ENCODE peak calls at places on chromosomes 5 and 9, in four cellular contexts. L is choroid plexus epithelial cell, G is body of pancreas, W is epithelial cell of esophagus. M is an unnamed sample.

GRCh38 chr5:121668635-121669034 is 183.0 kb upstream of the FTMT start:
- DNase-seq in G (no peak), L (peak), W (no peak), M (no peak)

GRCh38 chr9:126862461-126862830 is 2.0 kb downstream of the ZBTB34 start:
- DNase-seq in G (no peak), W (no peak), L (no peak), M (no peak)

GRCh38 chr9:136558373-136558772 is 12.5 kb upstream of the NOTCH1 start:
- DNase-seq in W (no peak), L (no peak), G (no peak), M (no peak)

GRCh38 chr5:148090780-148091221 is 27.0 kb downstream of the SPINK5 start:
- DNase-seq in G (no peak), W (peak), L (no peak), M (no peak)

GRCh38 chr5:179275941-179276837 is 69.1 kb downstream of the ADAMTS2 start:
- DNase-seq in W (no peak), G (peak), L (peak), M (no peak)

GRCh38 chr9:94706922-94707321 is 19.6 kb upstream of the AOPEP start:
- DNase-seq in W (peak), L (no peak), G (no peak), M (no peak)

GRCh38 chr9:81609782-81610738 is 79.3 kb downstream of the TLE1 start:
- DNase-seq in G (no peak), L (peak), W (peak), M (no peak)

GRCh38 chr5:111953351-111954127 is 196.5 kb upstream of the NREP start:
- DNase-seq in L (peak), W (no peak), G (no peak), M (no peak)

GRCh38 chr9:95595780-95596179 is 79.0 kb upstream of the PTCH1 start:
- DNase-seq in G (no peak), W (no peak), L (no peak), M (no peak)

GRCh38 chr5:19660679-19661078 is 327.3 kb downstream of the CDH18 start:
- DNase-seq in W (no peak), G (no peak), L (no peak), M (no peak)

GRCh38 chr5:103755974-103756373 is 193.4 kb upstream of the NUDT12 start:
- DNase-seq in G (no peak), L (no peak), W (no peak), M (no peak)

GRCh38 chr9:72691671-72692070 is 170.3 kb downstream of the TMC1 start:
- DNase-seq in L (no peak), W (no peak), G (no peak), M (no peak)

GRCh38 chr9:71819115-71819739 is 50.9 kb upstream of the CEMIP2 start:
- DNase-seq in L (peak), W (peak), G (peak), M (peak)

GRCh38 chr5:68821056-68821455 is 272.8 kb upstream of the SLC30A5 start:
- DNase-seq in W (no peak), G (no peak), L (no peak), M (no peak)

GRCh38 chr9:6926436-6926835 is 168.7 kb downstream of the KDM4C start:
- DNase-seq in G (no peak), W (no peak), L (peak), M (no peak)

GRCh38 chr5:171251519-171251918 is 57.5 kb upstream of the TLX3 start:
- DNase-seq in G (no peak), W (no peak), L (no peak), M (no peak)

GRCh38 chr5:57845025-57845424 is 362.4 kb upstream of the ACTBL2 start:
- DNase-seq in L (no peak), G (no peak), W (peak), M (no peak)

GRCh38 chr5:178403351-178403750 is 170.7 kb upstream of the PHYKPL start:
- DNase-seq in G (no peak), W (no peak), L (no peak), M (no peak)

GRCh38 chr9:114411452-114411851 is 23.7 kb upstream of the AKNA start:
- DNase-seq in G (no peak), W (no peak), L (no peak), M (no peak)

GRCh38 chr5:80711938-80712337 is 57.2 kb upstream of the DHFR start:
- DNase-seq in G (no peak), L (peak), W (peak), M (peak)

GRCh38 chr5:154157483-154158378 is 32.8 kb upstream of the GALNT10 start:
- DNase-seq in W (no peak), G (no peak), L (no peak), M (no peak)

GRCh38 chr9:134178781-134179551 is 14.6 kb upstream of the RNU6ATAC start:
- DNase-seq in W (no peak), G (peak), L (peak), M (no peak)

GRCh38 chr5:82356808-82357671 is 78.9 kb upstream of the RPS23 start:
- DNase-seq in G (peak), L (peak), W (peak), M (peak)

GRCh38 chr9:33676746-33677505 is 118.4 kb upstream of the PRSS3 start:
- DNase-seq in W (peak), L (no peak), G (peak), M (peak)

GRCh38 chr9:37602817-37603216 is 10.4 kb upstream of the TOMM5 start:
- DNase-seq in G (peak), L (no peak), W (peak), M (no peak)

GRCh38 chr5:76616206-76616605 is 7.0 kb downstream of the F2RL2 start:
- DNase-seq in L (no peak), G (no peak), W (no peak), M (no peak)

GRCh38 chr5:173298213-173298933 is 29.8 kb downstream of the STC2 start:
- DNase-seq in G (no peak), W (no peak), L (no peak), M (no peak)

GRCh38 chr9:74645007-74645639 is 148.0 kb downstream of the RORB start:
- DNase-seq in L (peak), W (peak), G (no peak), M (peak)

GRCh38 chr9:16640649-16641048 is 229.8 kb downstream of the BNC2 start:
- DNase-seq in L (peak), W (no peak), G (no peak), M (no peak)
- TF ChIP-seq CTCF in L (peak), W (no peak), G (peak), M (no peak)

DNA sequence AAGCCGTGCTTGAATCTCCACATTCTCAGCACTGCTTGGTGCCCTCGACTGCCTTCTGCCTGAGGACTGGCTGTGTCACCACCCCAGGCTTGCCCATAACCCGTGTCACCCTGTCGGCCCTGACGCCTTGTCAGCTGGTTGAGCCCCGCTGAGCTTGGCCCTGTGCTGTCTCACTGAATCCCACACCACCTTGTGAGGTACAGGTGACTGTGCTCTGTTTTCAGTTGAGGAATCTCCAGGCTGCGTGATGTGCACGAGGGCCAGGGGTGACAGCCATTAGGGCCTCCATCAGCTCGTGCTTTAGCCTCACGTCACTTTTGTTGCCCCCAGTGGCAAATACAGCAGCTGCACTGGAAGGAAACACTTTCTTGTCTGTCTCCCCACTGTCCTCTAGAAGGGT is 90.7 kb downstream of the CACNA1B start:
- DNase-seq in G (no peak), L (no peak), W (no peak), M (peak)
- TF ChIP-seq CTCF in G (no peak), L (no peak), W (no peak), M (no peak)

DNA sequence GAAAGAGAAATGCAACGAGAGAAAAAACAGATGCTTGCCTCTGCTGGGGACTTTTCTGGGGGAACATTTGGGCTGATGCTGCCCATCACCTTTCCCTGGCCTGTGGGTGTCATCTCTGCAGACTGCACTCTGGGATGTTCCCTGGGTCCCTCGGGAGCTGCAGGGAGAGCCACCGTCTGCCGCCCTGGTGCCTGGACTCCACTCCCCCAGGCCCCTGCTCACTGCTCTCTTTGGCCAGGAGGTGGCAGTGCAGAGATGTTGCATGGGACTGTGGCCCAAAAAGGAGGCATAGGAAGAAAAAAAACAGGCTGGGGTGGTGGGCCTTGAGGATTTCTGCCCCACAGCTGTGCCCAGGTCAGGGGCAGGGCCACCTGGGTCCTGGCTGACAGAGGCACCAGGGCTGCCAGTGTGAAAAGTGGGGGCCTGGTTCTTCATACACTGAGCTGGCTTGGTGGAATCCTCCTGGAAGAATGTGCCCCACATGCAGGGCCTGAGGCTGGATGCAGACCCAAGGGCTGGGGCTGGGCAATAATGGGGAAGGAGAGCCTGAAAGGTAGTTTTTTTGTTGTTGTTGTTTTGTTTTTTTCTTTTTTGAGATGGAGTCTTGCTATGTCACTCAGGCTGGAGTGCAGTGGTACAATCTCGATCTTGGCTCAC is 353.6 kb downstream of the SLIT3 start:
- DNase-seq in W (peak), L (peak), G (peak), M (peak)
- TF ChIP-seq CTCF in W (peak), L (peak), G (peak), M (peak)

GRCh38 chr9:77981332-77981731 is 50.3 kb downstream of the GNAQ start:
- DNase-seq in L (peak), W (peak), G (peak), M (no peak)
- TF ChIP-seq CTCF in L (peak), W (no peak), G (peak), M (no peak)

DNA sequence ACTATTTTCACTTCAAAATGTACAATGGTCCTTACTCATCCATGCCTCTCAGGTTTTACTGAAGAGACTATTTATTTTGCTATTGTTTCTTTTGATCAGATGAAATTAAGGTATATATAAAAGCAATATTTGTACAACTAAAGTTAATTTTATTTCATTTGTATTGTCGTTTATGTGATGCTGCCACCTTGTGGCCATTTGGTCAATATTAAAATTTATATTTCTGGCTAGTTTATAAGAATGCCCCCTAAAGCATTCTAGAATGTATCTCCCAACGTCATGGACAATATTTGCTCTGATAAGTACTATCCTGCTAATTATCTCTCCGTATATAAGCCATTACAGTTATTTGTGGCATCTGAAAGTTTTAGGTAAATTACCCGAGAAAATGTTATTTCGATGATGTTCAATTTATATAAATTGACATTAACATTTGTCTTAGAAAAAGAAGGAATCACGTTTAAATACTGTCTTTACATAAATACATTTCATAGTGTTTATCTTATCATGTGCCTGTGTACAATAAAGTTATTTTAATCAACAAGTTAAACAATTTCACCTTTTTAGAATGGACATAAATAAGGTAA is 680.0 kb downstream of the TAF11L14 start:
- DNase-seq in G (no peak), L (peak), W (peak), M (peak)
- TF ChIP-seq CTCF in G (peak), L (peak), W (peak), M (peak)

DNA sequence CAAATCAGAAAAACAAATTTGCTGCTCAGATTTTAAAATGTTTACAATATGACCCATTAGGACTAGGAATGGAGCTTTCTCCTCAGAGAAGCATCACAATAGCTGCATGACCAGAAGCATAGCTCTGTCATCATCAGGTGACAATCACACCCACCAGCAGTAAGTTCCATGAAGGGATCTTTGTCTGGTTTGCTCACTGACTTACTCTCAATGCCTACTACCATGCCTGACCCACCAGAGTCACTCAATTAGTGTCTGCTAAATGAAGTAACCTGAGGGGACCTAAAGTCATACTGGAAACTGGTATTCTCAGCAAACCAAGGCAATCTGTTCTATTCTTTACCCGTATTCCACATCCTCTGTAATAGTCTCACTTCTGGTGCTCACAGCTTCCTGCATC is 7.7 kb downstream of the ERMP1 start:
- DNase-seq in W (no peak), L (no peak), G (no peak), M (no peak)
- TF ChIP-seq CTCF in W (no peak), L (no peak), G (no peak), M (no peak)

GRCh38 chr9:34985311-34985899 is 4.1 kb upstream of the DNAJB5 start:
- DNase-seq in W (peak), L (peak), G (peak), M (no peak)
- TF ChIP-seq CTCF in W (peak), L (peak), G (peak), M (peak)

GRCh38 chr5:127041571-127041970 is 11.2 kb upstream of the MARCHF3 start:
- DNase-seq in L (peak), W (peak), G (no peak), M (no peak)

GRCh38 chr5:127038550-127038949 is 8.2 kb upstream of the MARCHF3 start:
- DNase-seq in G (no peak), W (no peak), L (peak), M (no peak)

GRCh38 chr5:127046343-127047072 is 16.1 kb upstream of the MARCHF3 start:
- DNase-seq in L (no peak), G (no peak), W (no peak), M (no peak)

GRCh38 chr5:127040779-127041520 is 10.6 kb upstream of the MARCHF3 start:
- DNase-seq in W (peak), G (no peak), L (peak), M (no peak)

GRCh38 chr5:127042593-127042992 is 12.2 kb upstream of the MARCHF3 start:
- DNase-seq in G (no peak), L (peak), W (no peak), M (no peak)
- TF ChIP-seq CTCF in G (no peak), L (peak), W (no peak), M (no peak)

DNA sequence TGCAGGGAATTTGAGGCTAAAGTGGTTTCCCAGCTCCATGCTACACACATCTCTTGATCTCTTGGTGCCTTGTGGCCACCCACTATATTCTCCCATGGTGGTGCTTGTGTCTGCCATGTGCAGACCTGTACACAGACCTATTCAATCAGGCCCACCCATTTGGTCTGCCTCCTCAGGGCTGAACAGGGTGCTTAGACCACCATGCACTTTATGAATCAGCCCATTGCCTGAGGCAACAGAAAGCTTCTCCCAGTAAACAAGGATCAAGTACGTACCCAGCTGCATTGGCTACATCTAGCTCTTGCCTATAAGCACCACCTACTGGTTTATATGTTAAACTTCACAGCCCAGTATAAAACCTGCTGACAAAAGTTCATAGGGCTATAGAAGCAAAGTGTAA is 664.3 kb upstream of the EDIL3 start:
- DNase-seq in L (peak), G (no peak), W (peak), M (no peak)
- TF ChIP-seq CTCF in L (peak), G (no peak), W (peak), M (no peak)

GRCh38 chr9:21395778-21396717 is 10.8 kb upstream of the IFNA2 start:
- DNase-seq in G (peak), L (peak), W (peak), M (peak)

DNA sequence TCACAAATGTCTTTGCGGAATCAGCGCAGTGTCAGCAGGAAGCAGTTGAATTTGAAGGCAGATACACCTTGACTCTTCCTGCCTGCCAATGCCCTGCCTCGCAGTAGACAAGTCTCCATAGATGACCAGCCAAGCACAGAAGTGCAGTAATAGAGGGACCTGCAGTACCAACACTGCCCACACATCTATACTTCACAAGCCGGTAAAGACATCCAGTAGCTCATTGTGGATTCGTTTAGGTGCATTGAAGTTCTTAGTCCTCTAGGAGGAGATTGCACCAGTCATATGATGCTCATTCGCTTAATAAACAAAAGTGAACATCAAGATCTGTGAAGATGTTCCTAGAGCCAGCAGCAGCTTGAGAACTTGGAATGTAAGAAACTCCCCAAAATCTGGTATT is 7.1 kb upstream of the IFNA2 start:
- DNase-seq in L (peak), G (no peak), W (peak), M (no peak)
- TF ChIP-seq CTCF in L (peak), G (peak), W (peak), M (no peak)

M was measured in GM13976.